ENCODE peak calls at places on chromosomes 11 and 22, in five cellular contexts. L is EH; Z is effector CD4-positive, alpha-beta T cell; W is fibroblast of the aortic adventitia; E is nephron progenitor cell. S is an unnamed sample.

GRCh38 chr11:14012836-14013235 is 50.3 kb downstream of the SPON1 start:
- DNase-seq in W (peak), L (peak), E (no peak), Z (no peak), S (no peak)

GRCh38 chr11:65695459-65696241 is 16.4 kb upstream of the KAT5 start:
- DNase-seq in E (no peak), L (no peak), W (peak), Z (no peak), S (no peak)

GRCh38 chr11:36296925-36297604 is 977 bp downstream of the PRR5L start:
- DNase-seq in W (peak), L (peak), Z (no peak), E (no peak), S (no peak)

GRCh38 chr22:35523167-35523928 is 17.3 kb upstream of the RASD2 start:
- DNase-seq in Z (no peak), W (no peak), L (no peak), E (no peak), S (no peak)

GRCh38 chr11:76707293-76707825 is 36.8 kb upstream of the LRRC32 start:
- DNase-seq in W (no peak), E (no peak), L (no peak), Z (no peak), S (no peak)

GRCh38 chr11:12674936-12675696 is 895 bp downstream of the TEAD1 start:
- DNase-seq in Z (no peak), E (peak), L (peak), W (peak), S (no peak)

GRCh38 chr11:42422094-42422493 is 889.7 kb upstream of the API5 start:
- DNase-seq in L (peak), Z (no peak), E (no peak), W (no peak), S (no peak)

GRCh38 chr11:29518389-29519174 is 498.2 kb downstream of the KCNA4 start:
- DNase-seq in Z (no peak), W (peak), E (no peak), L (no peak), S (no peak)

GRCh38 chr11:122115520-122116343 is at the start of gene BLID:
- DNase-seq in Z (no peak), E (peak), W (peak), L (peak), S (no peak)

GRCh38 chr11:60133917-60134316 is 45.5 kb downstream of the MS4A2 start:
- DNase-seq in L (no peak), Z (no peak), E (no peak), W (no peak), S (no peak)